ENCODE peak calls at places on chromosomes 1 and 21, in six cellular contexts. Y, E, Z, N, B and R are unnamed samples.

GRCh38 chr1:112704511-112704907 is 2.4 kb downstream of the RHOC start:
- DNase-seq in N (no peak), B (no peak), Y (no peak), E (peak), Z (no peak), R (no peak)

GRCh38 chr1:1784933-1785332 is 6.7 kb upstream of the NADK start:
- DNase-seq in Z (no peak), E (no peak), B (no peak), Y (no peak), N (no peak), R (no peak)

GRCh38 chr1:50109647-50110075 is 941 bp downstream of the ELAVL4 start:
- DNase-seq in B (no peak), E (peak), N (no peak), Y (peak), Z (no peak), R (no peak)

GRCh38 chr1:67134692-67135091 is at the start of gene C1orf141:
- DNase-seq in B (peak), Y (peak), E (peak), Z (no peak), N (no peak), R (no peak)

GRCh38 chr1:57281324-57281723 is 142.5 kb downstream of the DAB1 start:
- DNase-seq in E (no peak), N (no peak), Z (no peak), B (no peak), Y (no peak), R (no peak)

GRCh38 chr1:92803140-92803887 is 18.4 kb upstream of the EVI5 start:
- DNase-seq in B (no peak), N (no peak), E (no peak), Y (no peak), Z (no peak), R (no peak)

GRCh38 chr1:10656431-10656830 is 140.0 kb downstream of the CASZ1 start:
- DNase-seq in N (no peak), B (no peak), E (no peak), Z (no peak), Y (no peak), R (no peak)

GRCh38 chr21:36004441-36004840 is 55.9 kb downstream of the SETD4 start:
- DNase-seq in Z (no peak), B (no peak), Y (no peak), E (no peak), N (no peak), R (no peak)

GRCh38 chr1:20787775-20788488 is 825 bp upstream of the HP1BP3 start:
- DNase-seq in Y (no peak), E (peak), N (no peak), B (no peak), Z (no peak), R (peak)

GRCh38 chr21:38027901-38028300 is 111.6 kb upstream of the KCNJ6 start:
- DNase-seq in B (no peak), E (no peak), Y (no peak), N (no peak), Z (no peak), R (no peak)

GRCh38 chr1:112026018-112026417 is 36.5 kb upstream of the KCND3 start:
- DNase-seq in N (no peak), Z (no peak), E (no peak), Y (no peak), B (no peak), R (no peak)

GRCh38 chr1:107689157-107689556 is 275.8 kb downstream of the VAV3 start:
- DNase-seq in E (no peak), Z (no peak), B (no peak), Y (no peak), N (no peak), R (no peak)

GRCh38 chr1:156804026-156804425 is 12.6 kb downstream of the SH2D2A start:
- DNase-seq in Y (no peak), B (no peak), E (no peak), N (no peak), Z (no peak), R (no peak)

GRCh38 chr1:35470964-35471613 is 86.1 kb downstream of the KIAA0319L start:
- DNase-seq in E (no peak), B (no peak), Y (no peak), Z (no peak), N (no peak), R (no peak)

GRCh38 chr1:100834779-100835645 is 59.6 kb downstream of the EXTL2 start:
- DNase-seq in Z (no peak), Y (no peak), E (peak), B (no peak), N (no peak), R (peak)

GRCh38 chr1:110176299-110176956 is 26.1 kb downstream of the SLC6A17 start:
- DNase-seq in N (no peak), B (no peak), Y (no peak), Z (no peak), E (no peak), R (no peak)

GRCh38 chr1:224666078-224666477 is 50.0 kb downstream of the CNIH3 start:
- DNase-seq in Y (no peak), N (no peak), E (no peak), B (no peak), Z (no peak), R (no peak)

GRCh38 chr1:62530516-62531154 is 66.7 kb upstream of the ANGPTL3 start:
- DNase-seq in B (peak), E (peak), N (no peak), Z (no peak), Y (peak), R (no peak)

GRCh38 chr1:156384658-156385057 is 15.6 kb downstream of the RHBG start:
- DNase-seq in B (no peak), E (no peak), Z (no peak), N (no peak), Y (no peak), R (no peak)

GRCh38 chr1:91601554-91602322 is 101.1 kb downstream of the CDC7 start:
- DNase-seq in N (no peak), E (no peak), Z (no peak), Y (peak), B (no peak), R (no peak)

GRCh38 chr1:207805841-207806421 is 54.1 kb downstream of the CD46 start:
- DNase-seq in N (no peak), Z (no peak), E (no peak), B (no peak), Y (no peak), R (no peak)

GRCh38 chr1:63537006-63537405 is 13.7 kb downstream of the EFCAB7 start:
- DNase-seq in Y (no peak), Z (no peak), B (no peak), E (no peak), N (no peak), R (no peak)

GRCh38 chr1:63534406-63534805 is 11.1 kb downstream of the EFCAB7 start:
- DNase-seq in N (no peak), Z (no peak), E (no peak), B (no peak), Y (no peak), R (no peak)

GRCh38 chr1:63532727-63533126 is 9.4 kb downstream of the EFCAB7 start:
- DNase-seq in N (no peak), B (no peak), E (no peak), Z (no peak), Y (no peak), R (no peak)

DNA sequence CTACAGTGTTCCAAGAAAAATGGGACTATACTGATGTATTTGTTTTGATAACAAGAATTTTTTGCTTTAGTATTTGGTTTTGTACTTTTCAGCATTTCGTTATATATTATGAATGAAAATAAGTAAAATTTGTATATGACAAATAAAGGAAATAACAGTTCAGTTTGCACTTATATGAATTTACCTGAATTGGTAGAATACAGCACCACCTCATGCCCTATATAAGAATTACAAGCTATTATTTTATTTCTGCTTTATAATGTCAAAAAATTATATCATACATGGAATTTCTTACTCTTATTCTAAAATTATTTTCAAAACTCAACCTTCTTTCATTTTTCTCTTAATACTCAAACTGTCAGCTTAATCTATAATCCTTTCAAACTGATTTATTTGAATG is 14.6 kb downstream of the EFCAB7 start:
- DNase-seq in Z (no peak), E (no peak), N (no peak), Y (no peak), B (no peak), R (no peak)
- TF ChIP-seq CTCF in Z (peak), E (peak), N (no peak), Y (peak), B (peak), R (peak)

GRCh38 chr21:43269981-43270670 is 101.3 kb downstream of the CRYAA start:
- DNase-seq in B (no peak), E (no peak), N (no peak), Y (no peak), Z (no peak), R (no peak)

GRCh38 chr21:43270800-43271261 is 102.0 kb downstream of the CRYAA start:
- DNase-seq in Y (no peak), B (no peak), Z (no peak), E (no peak), N (no peak), R (no peak)

GRCh38 chr21:43268804-43269186 is 100.0 kb downstream of the CRYAA start:
- DNase-seq in B (no peak), E (no peak), Y (no peak), N (no peak), Z (no peak), R (no peak)

GRCh38 chr21:43268086-43268803 is 99.4 kb downstream of the CRYAA start:
- DNase-seq in N (no peak), Y (no peak), B (no peak), E (no peak), Z (no peak), R (no peak)

GRCh38 chr21:43269461-43269860 is 100.7 kb downstream of the CRYAA start:
- DNase-seq in E (peak), B (no peak), Z (peak), Y (no peak), N (no peak), R (peak)
- TF ChIP-seq CTCF in E (peak), B (peak), Z (peak), Y (peak), N (no peak), R (peak)

DNA sequence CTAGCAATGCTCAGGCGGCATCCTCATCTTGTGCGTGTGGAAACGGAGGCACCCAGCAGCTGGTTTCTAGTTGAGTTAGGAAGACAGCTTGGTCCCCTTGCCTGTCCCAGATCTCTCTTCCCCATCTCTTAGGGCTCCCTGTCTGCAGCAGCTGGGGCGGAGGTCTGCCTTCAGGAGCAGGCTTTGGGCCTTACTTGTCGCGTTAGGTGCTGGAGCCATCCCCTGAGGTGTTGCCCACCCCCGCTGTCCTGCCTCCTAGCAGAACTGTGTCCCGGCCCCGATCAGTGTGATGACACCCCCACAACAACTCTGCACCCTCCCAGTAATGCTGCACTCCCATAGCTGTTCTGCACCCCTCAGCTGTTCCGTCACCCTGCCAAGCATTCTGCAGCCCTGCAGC is 40.7 kb downstream of the UMODL1 start:
- DNase-seq in B (no peak), N (no peak), Y (no peak), E (no peak), Z (no peak), R (no peak)
- TF ChIP-seq CTCF in B (no peak), N (no peak), Y (no peak), E (no peak), Z (no peak), R (no peak)

GRCh38 chr1:23168462-23169218 is at the start of gene LUZP1:
- DNase-seq in Y (peak), Z (peak), N (peak), B (peak), E (peak), R (peak)
- TF ChIP-seq CTCF in Y (no peak), Z (no peak), N (no peak), B (no peak), E (no peak), R (peak)

DNA sequence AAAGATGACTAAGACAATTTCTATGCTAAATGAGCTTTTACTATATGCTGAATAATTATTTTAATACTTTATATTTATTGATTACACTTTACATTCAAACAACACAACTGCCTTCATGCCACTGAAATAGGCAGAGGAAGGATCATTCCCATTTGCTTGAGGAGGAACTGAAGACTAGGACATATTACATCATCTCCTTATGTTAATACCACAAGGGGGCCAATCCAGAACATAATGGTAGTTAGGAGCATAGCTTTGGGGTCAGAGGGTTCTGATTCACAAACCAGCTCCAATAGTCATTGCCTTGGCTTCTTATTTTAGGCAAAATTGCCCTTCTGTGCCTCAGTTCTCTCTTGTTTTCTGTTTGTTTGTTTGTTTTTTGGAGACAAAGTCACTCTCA is 306.5 kb downstream of the KCNH1 start:
- DNase-seq in Y (no peak), B (no peak), E (no peak), Z (no peak), N (no peak), R (no peak)
- TF ChIP-seq CTCF in Y (no peak), B (no peak), E (no peak), Z (no peak), N (no peak), R (no peak)